ENCODE peak calls at places on chromosomes 16 and 17, in six cellular contexts. T, Q, L, J, P and S are unnamed samples.
A peak's percentile ranks its signal among the peaks of the same experiment; 100 is the strongest.

GRCh38 chr17:72631568-72631967 is 460.9 kb downstream of the SLC39A11 start:
- DNase-seq in T (no peak), Q (no peak), L (no peak), J (no peak), P (no peak), S (no peak)

GRCh38 chr17:2545393-2545792 is 33.7 kb upstream of the METTL16 start:
- DNase-seq in T (no peak), Q (no peak), L (no peak), J (no peak), P (no peak), S (no peak)

GRCh38 chr16:25007284-25007984 is 7.7 kb downstream of the ARHGAP17 start:
- DNase-seq in T (no peak), Q (no peak), L (peak; percentile 87), J (no peak), P (no peak), S (no peak)

GRCh38 chr17:74201250-74201649 is 2.2 kb upstream of the RPL38 start:
- DNase-seq in T (no peak), Q (no peak), L (peak; percentile 80), J (peak; percentile 17), P (no peak), S (no peak)

GRCh38 chr16:10738231-10739077 is 5.2 kb upstream of the NUBP1 start:
- DNase-seq in T (no peak), Q (no peak), L (peak; percentile 89), J (no peak), P (peak; percentile 55), S (peak; percentile 72)

GRCh38 chr17:44221862-44222111 is 2.3 kb upstream of the UBTF start:
- DNase-seq in T (no peak), Q (no peak), L (no peak), J (no peak), P (peak; percentile 41), S (no peak)

GRCh38 chr16:72312862-72313261 is 140.9 kb upstream of the PMFBP1 start:
- DNase-seq in T (no peak), Q (no peak), L (peak; percentile 71), J (no peak), P (no peak), S (no peak)

GRCh38 chr16:67661101-67661661 is 421 bp downstream of the PARD6A start:
- DNase-seq in T (no peak), Q (no peak), L (peak; percentile 28), J (peak; percentile 40), P (peak; percentile 31), S (peak; percentile 54)

GRCh38 chr16:87326151-87326571 is 9.0 kb upstream of the C16orf95 start:
- DNase-seq in T (no peak), Q (no peak), L (peak; percentile 32), J (no peak), P (no peak), S (no peak)